ENCODE peak calls at places on chromosomes 2 and 18, in six cellular contexts. C, T, Z, A, I and J are unnamed samples.

GRCh38 chr2:181123798-181124217 is 143.4 kb downstream of the UBE2E3 start:
- DNase-seq in C (no peak), T (peak; percentile 55), Z (peak; percentile 63), A (no peak), I (no peak), J (no peak)

GRCh38 chr2:218997730-218998129 is 4.5 kb upstream of the CRYBA2 start:
- DNase-seq in C (no peak), T (no peak), Z (no peak), A (no peak), I (no peak), J (no peak)

GRCh38 chr18:38612904-38613303 is 1047.3 kb upstream of the CELF4 start:
- DNase-seq in C (no peak), T (no peak), Z (no peak), A (no peak), I (no peak), J (no peak)

GRCh38 chr2:240479111-240479501 is 43.6 kb downstream of the GPC1 start:
- DNase-seq in C (no peak), T (no peak), Z (no peak), A (no peak), I (no peak), J (no peak)

GRCh38 chr18:6561029-6561861 is 146.5 kb upstream of the L3MBTL4 start:
- DNase-seq in C (no peak), T (peak; percentile 69), Z (no peak), A (peak; percentile 19), I (no peak), J (peak; percentile 36)

GRCh38 chr2:85838641-85839040 is 50.1 kb downstream of the ST3GAL5 start:
- DNase-seq in C (no peak), T (no peak), Z (no peak), A (no peak), I (no peak), J (no peak)

GRCh38 chr2:191126386-191126785 is 24.4 kb downstream of the STAT4 start:
- DNase-seq in C (no peak), T (no peak), Z (no peak), A (no peak), I (no peak), J (no peak)

GRCh38 chr2:182682210-182682609 is 33.8 kb upstream of the DNAJC10 start:
- DNase-seq in C (no peak), T (peak; percentile 0), Z (no peak), A (no peak), I (no peak), J (no peak)

GRCh38 chr2:46447649-46448048 is 31.7 kb upstream of the TMEM247 start:
- DNase-seq in C (no peak), T (no peak), Z (no peak), A (no peak), I (no peak), J (no peak)

GRCh38 chr2:15174567-15174966 is 386.6 kb downstream of the NBAS start:
- DNase-seq in C (no peak), T (no peak), Z (no peak), A (no peak), I (no peak), J (no peak)

DNA sequence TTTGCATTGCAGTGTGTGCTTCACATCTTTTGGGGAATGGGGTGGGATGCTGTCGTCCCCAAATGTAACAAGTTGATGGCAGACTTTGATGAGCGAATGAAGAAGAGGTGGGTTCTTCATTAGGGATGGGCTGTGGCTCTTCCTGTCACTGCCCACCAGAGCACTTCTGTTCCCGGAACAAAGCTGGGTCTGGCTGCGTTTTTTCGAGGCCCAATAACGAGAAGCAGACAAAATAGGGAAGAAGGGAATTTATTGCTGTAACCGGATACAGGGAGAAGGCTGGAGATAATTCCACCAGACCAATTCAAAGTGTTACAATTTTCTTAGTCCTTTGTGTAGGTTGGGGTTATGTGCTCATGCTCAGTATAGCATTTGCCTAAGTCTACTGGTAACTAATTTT is 84.6 kb downstream of the FHOD3 start:
- DNase-seq in C (no peak), T (no peak), Z (no peak), A (no peak), I (peak; percentile 36), J (no peak)
- H3K4me3 ChIP-seq in C (no peak overlapping the region), T (no peak overlapping the region), Z (no peak overlapping the region), A (no peak overlapping the region), I (no peak overlapping the region), J (no peak overlapping the region)

GRCh38 chr2:26483957-26484565 is 6.1 kb upstream of the OTOF start:
- DNase-seq in C (no peak), T (peak; percentile 29), Z (no peak), A (no peak), I (no peak), J (peak; percentile 28)
- TF ChIP-seq CTCF in C (no peak), T (no peak), Z (no peak), A (no peak), I (no peak), J (no peak)

DNA sequence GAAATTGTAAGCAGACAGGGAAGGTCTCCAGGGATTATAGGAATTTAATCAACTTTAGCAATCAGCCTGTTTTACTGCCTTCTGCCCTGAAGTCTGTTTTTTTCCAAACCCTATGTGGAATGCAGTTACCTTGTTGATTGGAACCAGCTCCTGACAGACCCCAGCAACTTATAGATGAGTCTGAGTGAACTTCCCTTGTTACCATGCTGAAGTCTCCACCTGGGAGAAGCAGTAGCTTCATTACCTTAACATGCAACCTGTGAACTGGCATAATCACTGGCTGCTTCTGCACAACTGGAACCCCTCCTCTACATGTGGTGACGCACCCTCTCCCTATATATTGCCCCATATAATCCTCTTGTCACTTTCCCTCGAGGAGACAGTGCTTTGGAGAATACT is 226.3 kb upstream of the SPOPL start:
- DNase-seq in C (no peak), T (no peak), Z (no peak), A (no peak), I (no peak), J (no peak)
- H3K4me3 ChIP-seq in C (no peak overlapping the region), T (no peak overlapping the region), Z (no peak overlapping the region), A (no peak overlapping the region), I (no peak overlapping the region), J (no peak overlapping the region)

GRCh38 chr18:3482258-3482657 is 32.3 kb downstream of the TGIF1 start:
- DNase-seq in C (no peak), T (no peak), Z (no peak), A (no peak), I (no peak), J (no peak)

GRCh38 chr18:3479978-3480377 is 30.0 kb downstream of the TGIF1 start:
- DNase-seq in C (no peak), T (no peak), Z (no peak), A (no peak), I (no peak), J (no peak)

GRCh38 chr18:3478262-3478978 is 28.4 kb downstream of the TGIF1 start:
- DNase-seq in C (no peak), T (peak; percentile 93), Z (no peak), A (no peak), I (no peak), J (peak; percentile 87)

GRCh38 chr18:3480827-3481226 is 30.9 kb downstream of the TGIF1 start:
- DNase-seq in C (no peak), T (no peak), Z (no peak), A (no peak), I (no peak), J (no peak)

GRCh38 chr18:3481696-3482210 is 31.8 kb downstream of the TGIF1 start:
- DNase-seq in C (no peak), T (peak; percentile 69), Z (no peak), A (no peak), I (no peak), J (peak; percentile 52)
- TF ChIP-seq CTCF in C (no peak), T (peak; percentile 70), Z (peak; percentile 55), A (no peak), I (no peak), J (peak; percentile 61)

GRCh38 chr2:68316091-68316490 is 3.7 kb downstream of the CNRIP1 start:
- DNase-seq in C (no peak), T (no peak), Z (no peak), A (no peak), I (no peak), J (no peak)

GRCh38 chr2:68318686-68319396 is 908 bp downstream of the CNRIP1 start:
- DNase-seq in C (no peak), T (no peak), Z (peak; percentile 10), A (no peak), I (peak; percentile 74), J (peak; percentile 17)

GRCh38 chr2:68320118-68320641 is 431 bp upstream of the CNRIP1 start:
- DNase-seq in C (no peak), T (no peak), Z (no peak), A (no peak), I (no peak), J (peak; percentile 11)

GRCh38 chr2:68317971-68318685 is 1.6 kb downstream of the CNRIP1 start:
- DNase-seq in C (no peak), T (peak; percentile 3), Z (peak; percentile 12), A (no peak), I (no peak), J (peak; percentile 13)

DNA sequence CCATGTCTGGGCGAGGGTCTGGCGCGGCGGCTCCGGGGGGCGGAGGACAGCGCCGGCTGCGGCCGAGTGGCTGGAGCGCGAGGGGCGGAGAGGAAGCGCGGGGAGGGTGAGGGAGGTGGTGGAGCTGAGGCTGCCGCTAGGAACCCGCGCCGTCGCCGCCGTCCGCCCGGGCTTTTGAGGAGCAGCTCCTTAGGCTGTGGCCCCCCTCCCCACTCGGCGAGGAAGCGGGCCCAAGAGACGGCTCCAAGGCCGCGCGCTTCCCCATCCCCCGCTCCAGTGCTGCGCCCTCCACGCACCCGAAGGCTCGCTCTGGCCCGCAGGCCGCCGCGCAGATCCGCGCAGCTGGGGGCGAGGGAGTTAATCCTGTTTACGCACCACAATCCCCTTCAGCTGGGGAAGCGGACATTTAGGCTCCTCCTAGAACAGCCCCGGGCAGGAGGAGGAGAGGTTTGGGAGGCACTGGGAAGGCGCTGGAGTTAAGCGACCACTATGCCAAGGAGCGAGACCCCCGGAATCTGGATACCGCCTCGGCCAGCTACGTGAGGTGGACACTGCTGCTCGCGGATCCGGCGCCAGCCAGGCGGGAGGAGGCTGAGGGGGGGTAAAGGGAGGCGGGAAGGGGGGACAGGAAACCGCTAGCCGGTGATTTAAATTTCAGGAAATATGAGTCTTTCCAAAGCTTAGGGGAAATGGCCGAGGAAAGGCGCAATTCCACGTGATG is at the start of gene CNRIP1:
- DNase-seq in C (peak; percentile 53), T (peak; percentile 85), Z (peak; percentile 83), A (peak; percentile 54), I (peak; percentile 80), J (peak; percentile 81)
- H3K4me3 ChIP-seq in C (peak within 1 kb of the TSS; percentile 84), T (peak within 1 kb of the TSS; percentile 76), Z (peak within 1 kb of the TSS; percentile 79), A (peak within 1 kb of the TSS; percentile 65), I (peak within 1 kb of the TSS; percentile 94), J (peak within 1 kb of the TSS; percentile 85)

DNA sequence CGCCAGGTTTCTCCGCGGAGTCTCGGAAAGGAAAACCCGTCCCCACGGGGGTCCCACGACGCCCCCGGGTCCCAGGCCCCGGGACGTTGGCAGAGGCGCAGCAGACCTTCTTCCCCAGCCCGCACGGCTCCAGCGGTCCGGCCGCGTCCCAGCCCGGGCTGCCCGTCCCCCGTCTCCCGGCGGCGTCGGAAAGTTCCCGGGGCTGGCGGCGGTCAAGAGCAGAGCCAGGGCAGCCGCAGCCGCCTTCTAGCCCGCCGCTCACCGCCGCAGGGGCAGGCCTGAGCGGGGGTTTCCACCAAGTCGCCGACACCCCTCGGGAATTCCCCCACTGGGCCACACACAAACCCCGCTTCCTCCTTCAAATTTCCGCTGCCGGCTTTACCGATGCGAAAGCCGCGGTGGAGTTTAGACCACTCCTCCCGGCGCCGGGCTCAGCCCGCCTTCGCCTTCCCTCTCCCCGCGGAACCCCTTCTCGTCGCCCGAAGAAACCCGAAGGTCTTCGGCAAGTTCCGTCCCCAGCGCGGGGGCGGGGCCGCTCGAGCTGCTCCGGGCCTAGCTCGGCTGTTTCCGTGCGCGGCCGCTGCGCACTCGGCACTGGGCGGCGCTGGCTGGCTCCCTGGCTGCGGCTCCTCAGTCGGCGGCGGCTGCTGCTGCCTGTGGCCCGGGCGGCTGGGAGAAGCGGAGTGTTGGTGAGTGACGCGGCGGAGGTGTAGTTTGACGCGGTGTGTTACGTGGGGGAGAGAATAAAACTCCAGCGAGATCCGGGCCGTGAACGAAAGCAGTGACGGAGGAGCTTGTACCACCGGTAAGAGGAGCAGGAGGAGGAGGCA is at the start of gene CREB1:
- DNase-seq in C (peak; percentile 98), T (peak; percentile 99), Z (peak; percentile 99), A (peak; percentile 98), I (peak; percentile 99), J (peak; percentile 98)
- TF ChIP-seq CTCF in C (no peak), T (no peak), Z (no peak), A (peak; percentile 34), I (no peak), J (no peak)